ENCODE peak calls at places on chromosomes 7 and 10, in eight cellular contexts. G is hepatocyte, E is GM23248, W is colonic mucosa, O is uterus, P is neural progenitor cell, B is BE2C, X is GM06990. H is an unnamed sample. For H3K27me3, the result is how much of the 10 kb centered on the place peaks cover.

GRCh38 chr10:50990568-50991495 is 83.5 kb upstream of the PRKG1 start:
- DNase-seq in G (peak), E (peak), W (peak), O (peak), P (peak), B (no peak), X (no peak), H (peak)

GRCh38 chr7:158863611-158864506 is 7.5 kb downstream of the DYNC2I1 start:
- DNase-seq in G (peak), E (peak), W (peak), O (peak), P (peak), B (peak), X (peak), H (peak)

GRCh38 chr7:80552304-80552703 is 40.4 kb upstream of the GNAT3 start:
- DNase-seq in G (no peak), E (peak), W (no peak), O (no peak), P (no peak), B (no peak), X (no peak), H (no peak)

GRCh38 chr7:39811161-39811614 is 138.9 kb upstream of the CDK13 start:
- DNase-seq in G (no peak), E (peak), W (no peak), O (no peak), P (no peak), B (peak), X (no peak), H (no peak)

GRCh38 chr10:73950569-73950968 is 39.6 kb downstream of the PLAU start:
- DNase-seq in G (no peak), E (no peak), W (no peak), O (no peak), P (peak), B (peak), X (no peak), H (peak)

GRCh38 chr10:111126981-111127848 is 50.4 kb downstream of the ADRA2A start:
- DNase-seq in G (no peak), E (no peak), W (no peak), O (no peak), P (no peak), B (peak), X (no peak), H (no peak)

GRCh38 chr10:11397077-11397476 is 214.4 kb downstream of the USP6NL start:
- DNase-seq in G (no peak), E (no peak), W (no peak), O (no peak), P (no peak), B (no peak), X (no peak), H (peak)

GRCh38 chr10:62688971-62689700 is 115.4 kb upstream of the ADO start:
- DNase-seq in G (no peak), E (no peak), W (no peak), O (no peak), P (no peak), B (no peak), X (no peak), H (no peak)

GRCh38 chr10:23364378-23364777 is 19.8 kb upstream of the C10orf67 start:
- DNase-seq in G (no peak), E (no peak), W (no peak), O (no peak), P (no peak), B (no peak), X (no peak), H (no peak)

GRCh38 chr10:6202684-6203330 is at the start of gene PFKFB3:
- DNase-seq in G (peak), E (peak), W (peak), O (peak), P (peak), B (peak), X (peak), H (peak)

GRCh38 chr10:120963053-120963533 is 111.9 kb downstream of the WDR11 start:
- DNase-seq in G (no peak), E (no peak), W (peak), O (no peak), P (peak), B (no peak), X (no peak), H (peak)

GRCh38 chr7:100612730-100613446 is 548 bp downstream of the MOSPD3 start:
- DNase-seq in G (peak), E (peak), W (peak), O (no peak), P (peak), B (no peak), X (no peak), H (peak)

GRCh38 chr10:70738425-70739121 is 46.6 kb downstream of the TBATA start:
- DNase-seq in G (no peak), E (no peak), W (no peak), O (no peak), P (no peak), B (no peak), X (no peak), H (no peak)

GRCh38 chr7:43438897-43439479 is 143.9 kb upstream of the STK17A start:
- DNase-seq in G (no peak), E (no peak), W (no peak), O (no peak), P (no peak), B (no peak), X (no peak), H (no peak)

GRCh38 chr10:118407026-118407425 is 64.9 kb upstream of the FAM204A start:
- DNase-seq in G (no peak), E (no peak), W (no peak), O (no peak), P (no peak), B (no peak), X (no peak), H (no peak)

GRCh38 chr7:1170741-1171501 is 10.9 kb upstream of the ZFAND2A start:
- DNase-seq in G (no peak), E (no peak), W (no peak), O (no peak), P (no peak), B (no peak), X (no peak), H (no peak)

GRCh38 chr7:1168422-1168821 is 8.4 kb upstream of the ZFAND2A start:
- DNase-seq in G (no peak), E (no peak), W (no peak), O (no peak), P (no peak), B (no peak), X (no peak), H (no peak)

GRCh38 chr7:1164436-1164835 is 4.4 kb upstream of the ZFAND2A start:
- DNase-seq in G (no peak), E (no peak), W (no peak), O (no peak), P (no peak), B (no peak), X (no peak), H (no peak)

GRCh38 chr7:1172666-1173523 is 12.9 kb upstream of the ZFAND2A start:
- DNase-seq in G (no peak), E (no peak), W (no peak), O (no peak), P (no peak), B (no peak), X (no peak), H (no peak)

DNA sequence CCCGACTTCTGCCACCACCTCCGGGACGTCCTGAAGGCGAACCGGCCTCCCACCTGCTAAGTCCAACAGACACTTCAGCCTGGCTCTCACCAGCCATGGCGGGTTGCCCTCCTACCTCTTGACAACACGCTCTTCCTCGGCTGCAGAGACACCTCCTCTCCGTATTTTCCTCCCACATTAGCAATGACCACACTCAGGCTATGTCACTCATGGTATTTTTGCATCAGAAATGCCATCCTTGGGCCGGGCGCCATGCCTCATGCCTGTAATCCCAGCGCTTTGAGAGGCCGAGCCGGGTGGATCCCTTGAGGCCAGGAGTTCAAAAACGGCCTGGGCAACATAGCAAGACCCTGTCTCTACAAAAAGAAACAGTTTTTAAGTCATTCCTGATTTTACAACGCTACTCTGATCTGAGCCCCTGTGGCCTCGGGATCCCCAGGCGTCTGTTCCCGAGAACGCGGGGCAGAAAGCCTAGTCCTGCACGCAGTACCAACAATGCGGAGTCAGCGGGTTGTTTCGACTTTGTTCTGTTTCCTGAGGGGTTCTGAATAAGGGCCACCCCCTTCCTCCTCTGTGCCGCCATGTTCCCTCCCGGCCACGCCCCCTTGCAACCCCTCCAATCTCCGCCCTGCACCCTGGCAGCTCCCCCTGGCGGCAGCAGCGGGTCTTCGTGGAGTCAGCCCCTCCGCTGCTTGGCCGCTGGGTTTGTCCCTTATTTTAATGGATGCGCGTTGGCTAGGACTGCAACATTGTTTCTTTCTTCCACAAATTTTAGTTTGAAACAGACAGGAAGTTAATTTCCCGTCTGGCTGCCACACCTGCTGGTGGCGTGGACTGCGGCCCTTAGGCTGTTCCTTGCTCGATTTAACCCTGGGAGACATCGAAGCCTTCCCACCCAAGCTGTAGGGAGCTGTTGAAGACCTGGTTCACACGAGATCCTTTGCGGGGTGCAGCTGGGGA is 9.7 kb upstream of the ZFAND2A start:
- DNase-seq in G (peak), E (peak), W (peak), O (peak), P (peak), B (peak), X (peak), H (peak)
- H3K4me3 ChIP-seq in G (no peak), E (peak), W (peak), O (peak), P (no peak), B (no peak), X (peak), H (no peak)

GRCh38 chr7:1673581-1674102 is 3.6 kb downstream of the ELFN1 start:
- DNase-seq in G (no peak), E (no peak), W (no peak), O (peak), P (no peak), B (no peak), X (no peak), H (peak)

GRCh38 chr7:1671876-1672451 is 1.9 kb downstream of the ELFN1 start:
- DNase-seq in G (peak), E (no peak), W (no peak), O (peak), P (no peak), B (no peak), X (no peak), H (peak)

GRCh38 chr7:1674161-1675035 is 4.3 kb downstream of the ELFN1 start:
- DNase-seq in G (no peak), E (no peak), W (no peak), O (peak), P (no peak), B (no peak), X (no peak), H (peak)

GRCh38 chr7:1670894-1671875 is 1.1 kb downstream of the ELFN1 start:
- DNase-seq in G (peak), E (no peak), W (no peak), O (peak), P (no peak), B (no peak), X (no peak), H (peak)

GRCh38 chr7:1672851-1673486 is 2.9 kb downstream of the ELFN1 start:
- DNase-seq in G (peak), E (no peak), W (no peak), O (peak), P (no peak), B (no peak), X (no peak), H (no peak)
- H3K27me3 ChIP-seq in G (under half), E (under half), W (under half), O (under half), P (half or more), B (half or more), X (under half), H (under half)

GRCh38 chr10:88989824-88990527 is 622 bp upstream of the FAS start:
- DNase-seq in G (peak), E (peak), W (no peak), O (peak), P (no peak), B (no peak), X (no peak), H (no peak)

GRCh38 chr10:88991161-88991899 is 732 bp downstream of the FAS start:
- DNase-seq in G (peak), E (peak), W (peak), O (peak), P (peak), B (peak), X (peak), H (peak)

GRCh38 chr10:88987840-88988239 is 2.8 kb upstream of the FAS start:
- DNase-seq in G (no peak), E (no peak), W (no peak), O (no peak), P (no peak), B (no peak), X (no peak), H (no peak)

GRCh38 chr10:88990528-88991160 is at the start of gene FAS:
- DNase-seq in G (peak), E (peak), W (peak), O (peak), P (peak), B (peak), X (peak), H (peak)

GRCh38 chr10:88989423-88989822 is 1.2 kb upstream of the FAS start:
- DNase-seq in G (no peak), E (no peak), W (no peak), O (no peak), P (no peak), B (no peak), X (no peak), H (no peak)
- H3K4me3 ChIP-seq in G (no peak), E (peak), W (peak), O (peak), P (no peak), B (no peak), X (peak), H (no peak)

DNA sequence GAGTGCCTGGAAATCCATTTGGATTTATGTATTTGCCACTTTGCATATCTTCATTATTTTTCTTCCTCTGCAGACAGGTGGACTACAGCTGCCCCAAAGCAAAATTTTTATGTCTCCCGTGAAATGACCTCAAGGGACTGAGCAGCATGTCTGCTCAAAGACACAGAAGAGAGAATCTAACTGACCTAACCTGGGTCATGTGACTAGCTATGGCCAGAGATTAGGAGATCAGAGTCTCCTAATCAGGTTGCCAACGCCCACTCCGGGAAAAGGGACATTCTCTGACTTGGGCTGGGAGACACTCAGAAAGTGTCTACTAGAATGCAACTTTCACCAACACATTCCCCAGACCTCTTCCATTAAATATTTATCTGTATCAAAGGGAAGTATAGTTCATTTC is 2.5 kb upstream of the BAMBI start:
- DNase-seq in G (no peak), E (no peak), W (no peak), O (no peak), P (peak), B (no peak), X (no peak), H (no peak)
- H3K27me3 ChIP-seq in G (under half), E (half or more), W (under half), O (under half), P (half or more), B (under half), X (under half), H (under half)

GRCh38 chr7:155363146-155363539 is 65.5 kb downstream of the INSIG1 start:
- DNase-seq in G (no peak), E (no peak), W (no peak), O (no peak), P (no peak), B (no peak), X (no peak), H (no peak)

GRCh38 chr7:155361947-155362346 is 64.3 kb downstream of the INSIG1 start:
- DNase-seq in G (no peak), E (no peak), W (no peak), O (no peak), P (no peak), B (peak), X (no peak), H (no peak)

GRCh38 chr7:155365146-155365874 is 67.6 kb downstream of the INSIG1 start:
- DNase-seq in G (no peak), E (no peak), W (no peak), O (no peak), P (no peak), B (peak), X (no peak), H (no peak)

GRCh38 chr7:155362380-155363145 is 64.9 kb downstream of the INSIG1 start:
- DNase-seq in G (no peak), E (no peak), W (no peak), O (no peak), P (no peak), B (peak), X (no peak), H (no peak)

GRCh38 chr7:155363852-155364600 is 66.3 kb downstream of the INSIG1 start:
- DNase-seq in G (no peak), E (no peak), W (no peak), O (no peak), P (no peak), B (peak), X (no peak), H (no peak)
- H3K4me3 ChIP-seq in G (no peak), E (no peak), W (no peak), O (no peak), P (no peak), B (no peak), X (no peak), H (no peak)